ENCODE peak calls at places on chromosomes 4 and X, in seven cellular contexts. W is IMR-90; F is stimulated activated CD4-positive, alpha-beta T cell treated with anti-CD3 and anti-CD28 coated beads, Interleukin-4, amount 100 ng/mL, for 1 hour; K is iris pigment epithelial cell; L is activated CD4-positive, alpha-beta T cell treated with anti-CD3 and anti-CD28 coated beads, Interleukin-2, amount 10 ng/mL, durations not matched to agents 24 days and 14 days; E is mammary epithelial cell; Q is BJ. J is an unnamed sample.

GRCh38 chr4:82786004-82786400 is 12.6 kb downstream of the SCD5 start:
- DNase-seq in E (no peak), L (no peak), W (no peak), K (no peak), F (no peak), Q (no peak), J (no peak)

GRCh38 chr4:184534511-184535391 is 60.4 kb upstream of the IRF2 start:
- DNase-seq in K (peak; percentile 85), E (peak; percentile 70), Q (peak; percentile 55), F (no peak), W (peak; percentile 67), L (peak; percentile 74), J (peak; percentile 84)

GRCh38 chr4:36241771-36242170 is 2.5 kb downstream of the ARAP2 start:
- DNase-seq in W (no peak), E (no peak), Q (no peak), K (no peak), L (peak; percentile 80), F (no peak), J (no peak)

GRCh38 chr4:101806914-101807313 is 16.4 kb downstream of the BANK1 start:
- DNase-seq in Q (no peak), E (no peak), F (no peak), K (no peak), L (no peak), W (no peak), J (peak; percentile 33)

GRCh38 chr4:113756005-113756410 is 5.5 kb downstream of the CAMK2D start:
- DNase-seq in W (peak; percentile 70), E (peak; percentile 74), F (no peak), K (peak; percentile 72), Q (no peak), L (no peak), J (peak; percentile 80)

GRCh38 chrX:100743009-100743615 is 11.2 kb upstream of the SYTL4 start:
- DNase-seq in K (no peak), Q (no peak), E (no peak), W (no peak), F (no peak), L (no peak), J (peak; percentile 3)

GRCh38 chrX:106863697-106864096 is 39.4 kb downstream of the RIPPLY1 start:
- DNase-seq in K (no peak), L (no peak), E (no peak), F (no peak), W (no peak), Q (no peak), J (no peak)

GRCh38 chrX:21711126-21711847 is 46.6 kb downstream of the SMPX start:
- DNase-seq in K (no peak), F (no peak), E (no peak), W (no peak), L (no peak), Q (no peak), J (no peak)

GRCh38 chr4:121011780-121012340 is 60.5 kb downstream of the NDNF start:
- DNase-seq in E (no peak), F (no peak), W (no peak), L (no peak), K (no peak), Q (no peak), J (no peak)

GRCh38 chr4:138049350-138049749 is 192.8 kb downstream of the SLC7A11 start:
- DNase-seq in L (no peak), W (no peak), Q (no peak), E (no peak), K (peak; percentile 79), F (no peak), J (no peak)

GRCh38 chr4:5700459-5700858 is 7.9 kb downstream of the EVC2 start:
- DNase-seq in W (no peak), Q (no peak), E (no peak), L (no peak), F (no peak), K (no peak), J (no peak)

GRCh38 chr4:121785479-121785878 is 15.6 kb upstream of the EXOSC9 start:
- DNase-seq in W (no peak), F (no peak), E (no peak), K (peak; percentile 31), Q (no peak), L (no peak), J (peak; percentile 74)

GRCh38 chr4:76087007-76087769 is 12.7 kb downstream of the ART3 start:
- DNase-seq in K (peak; percentile 70), F (no peak), E (peak; percentile 82), W (peak; percentile 61), L (peak; percentile 62), Q (no peak), J (peak; percentile 64)

GRCh38 chr4:121307441-121308327 is 73.1 kb downstream of the QRFPR start:
- DNase-seq in E (peak; percentile 63), K (peak; percentile 69), W (peak; percentile 34), Q (peak; percentile 8), L (peak; percentile 84), F (peak; percentile 7), J (peak; percentile 59)

GRCh38 chr4:154189346-154189745 is 302.3 kb downstream of the DCHS2 start:
- DNase-seq in L (no peak), K (no peak), Q (no peak), E (peak; percentile 14), F (no peak), W (no peak), J (no peak)

GRCh38 chr4:124530464-124531077 is 182.0 kb downstream of the ANKRD50 start:
- DNase-seq in F (no peak), Q (peak; percentile 38), W (peak; percentile 55), K (peak; percentile 59), E (peak; percentile 0), L (no peak), J (no peak)